ENCODE peak calls at places on chromosomes 1 and 21, in five cellular contexts. O is HepG2, L is GM12878, N is Panc1, Z is upper lobe of left lung. G is an unnamed sample. For H3K4me1, the result is how much of the 10 kb centered on the place peaks cover.

GRCh38 chr1:234962340-234962989 is 166.2 kb downstream of the TOMM20 start:
- ATAC-seq in N (peak), Z (peak), O (no peak), L (peak), G (peak)

GRCh38 chr1:94961994-94962744 is 35.3 kb upstream of the CNN3 start:
- ATAC-seq in L (peak), O (peak), N (no peak), Z (no peak), G (no peak)

GRCh38 chr1:39214714-39214997 is 10.2 kb downstream of the MACF1 start:
- ATAC-seq in N (peak), O (no peak), Z (peak), L (no peak), G (peak)

GRCh38 chr1:198330982-198331620 is 174.3 kb downstream of the NEK7 start:
- ATAC-seq in N (no peak), L (no peak), O (no peak), Z (no peak), G (no peak)

GRCh38 chr1:40337448-40337847 is 20.4 kb upstream of the COL9A2 start:
- ATAC-seq in O (no peak), N (no peak), L (no peak), Z (no peak), G (no peak)

GRCh38 chr21:38824124-38824822 is 18.5 kb downstream of the ETS2 start:
- ATAC-seq in Z (no peak), N (peak), L (no peak), O (peak), G (peak)

GRCh38 chr21:15688809-15689208 is 41.0 kb upstream of the USP25 start:
- ATAC-seq in Z (no peak), O (no peak), L (no peak), N (no peak), G (no peak)

GRCh38 chr1:177811461-177811860 is 158.4 kb downstream of the SEC16B start:
- ATAC-seq in O (no peak), L (no peak), N (no peak), Z (no peak), G (no peak)

GRCh38 chr1:185574139-185574835 is 159.9 kb upstream of the HMCN1 start:
- ATAC-seq in O (no peak), Z (no peak), N (no peak), L (no peak), G (no peak)

GRCh38 chr21:35231115-35231514 is 182.0 kb upstream of the RUNX1 start:
- ATAC-seq in O (no peak), Z (no peak), N (no peak), L (no peak), G (no peak)

GRCh38 chr1:230149751-230150584 is 82.9 kb downstream of the GALNT2 start:
- ATAC-seq in N (no peak), L (peak), Z (no peak), O (no peak), G (no peak)
- H3K4me1 ChIP-seq in N (under half), L (under half), Z (half or more), O (half or more), G (half or more)

GRCh38 chr1:109216662-109217061 is 2.9 kb downstream of the SARS1 start:
- ATAC-seq in O (no peak), N (no peak), Z (no peak), L (no peak), G (no peak)

GRCh38 chr1:109213345-109213823 is 334 bp upstream of the SARS1 start:
- ATAC-seq in N (peak), O (no peak), Z (no peak), L (no peak), G (no peak)

GRCh38 chr1:109213824-109214693 is at the start of gene SARS1:
- ATAC-seq in L (peak), Z (peak), N (peak), O (peak), G (peak)

GRCh38 chr1:109218516-109218915 is 4.8 kb downstream of the SARS1 start:
- ATAC-seq in L (no peak), Z (peak), N (no peak), O (no peak), G (no peak)

DNA sequence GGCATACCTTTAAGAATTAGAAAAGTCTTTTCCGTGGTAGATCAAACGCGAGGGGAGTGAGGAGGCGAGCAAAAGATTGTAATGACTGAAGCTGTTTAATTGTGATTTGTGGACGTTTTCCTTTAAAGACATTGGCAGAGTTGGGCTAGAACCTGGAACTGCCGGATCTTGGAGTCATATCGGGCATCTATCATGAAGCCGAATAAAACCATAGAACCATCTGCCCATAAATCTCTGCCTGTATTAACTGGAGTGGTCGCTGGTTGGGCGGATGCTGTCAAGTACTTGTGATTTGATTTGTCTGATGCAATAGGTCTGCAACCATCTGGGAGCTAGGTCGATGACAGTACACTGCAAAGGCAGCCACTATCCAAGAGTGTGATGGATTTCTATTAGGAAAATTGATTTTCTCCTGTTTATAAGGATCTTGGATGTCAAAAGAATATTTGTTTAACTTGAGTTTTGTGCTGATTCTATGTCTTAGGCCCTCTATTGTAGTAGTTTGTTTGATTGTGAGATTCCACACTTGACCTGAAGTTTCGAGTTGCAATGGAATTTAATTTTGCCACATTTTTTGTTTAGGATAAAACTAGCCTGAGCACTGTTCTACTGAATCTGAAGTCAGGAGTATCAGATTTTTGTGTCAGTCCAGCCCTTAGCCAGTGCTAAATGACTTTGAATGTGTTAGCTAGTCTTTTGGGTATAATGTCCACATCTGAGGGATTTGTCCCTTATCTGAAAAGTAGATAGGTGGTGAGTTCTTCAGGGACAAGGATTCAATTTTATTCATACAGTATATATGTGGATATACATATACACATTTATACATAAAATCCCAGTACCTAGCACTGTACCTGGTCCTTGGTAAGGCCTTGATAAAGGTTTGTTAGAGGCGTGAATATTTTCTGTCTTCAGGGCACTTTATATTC is 1.2 kb downstream of the SARS1 start:
- ATAC-seq in Z (peak), O (peak), L (peak), N (no peak), G (peak)
- TF ChIP-seq POLR2AphosphoS5 in Z (no peak), O (no peak), L (peak), N (no peak), G (peak)

GRCh38 chr1:21909286-21909759 is 27.8 kb downstream of the HSPG2 start:
- ATAC-seq in N (peak), Z (no peak), L (no peak), O (no peak), G (no peak)
- H3K4me1 ChIP-seq in N (half or more), Z (half or more), L (under half), O (half or more), G (half or more)

DNA sequence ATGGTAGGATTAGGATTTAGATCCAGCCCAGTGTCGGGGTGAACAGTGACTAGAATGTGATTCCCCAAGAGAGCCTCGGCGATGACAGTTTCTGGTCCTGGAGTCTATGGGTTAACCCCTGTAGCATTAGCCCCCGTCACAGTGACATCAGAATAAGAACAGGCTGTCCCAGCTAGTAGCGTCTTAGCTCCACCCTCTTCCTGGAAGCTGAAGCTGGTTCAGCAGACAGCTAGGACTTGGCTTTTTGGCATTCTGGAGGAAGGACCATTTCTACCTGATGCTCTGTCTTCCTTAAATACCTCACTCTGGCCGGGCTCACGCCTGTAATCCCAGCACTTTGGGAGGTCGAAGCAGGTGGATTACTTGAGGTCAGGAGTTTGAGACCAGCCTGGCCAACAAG is 5.0 kb downstream of the NDUFS2 start:
- ATAC-seq in N (no peak), L (no peak), O (no peak), Z (peak), G (peak)
- TF ChIP-seq POLR2AphosphoS5 in N (no peak), L (no peak), O (no peak), Z (peak), G (peak)

DNA sequence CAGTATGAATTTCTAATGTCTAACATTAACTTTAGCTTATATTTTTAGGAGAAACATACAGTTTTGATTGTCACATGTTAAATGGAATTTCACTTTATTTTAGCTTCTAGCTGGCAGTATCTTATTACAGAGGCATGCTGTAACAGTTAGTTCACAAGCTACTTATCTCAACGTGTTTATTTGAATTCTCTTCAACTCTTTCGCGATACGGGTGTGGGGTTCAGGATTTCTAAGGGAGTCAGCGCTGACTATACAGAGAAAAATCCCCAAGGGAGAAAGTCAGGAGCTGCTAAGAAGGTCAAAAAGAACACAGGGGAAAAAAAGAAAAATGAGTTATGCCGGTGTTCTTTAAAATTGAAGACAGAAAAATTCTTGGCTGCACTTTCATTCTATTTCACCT is 296.2 kb downstream of the VAV3 start:
- ATAC-seq in O (no peak), L (no peak), Z (no peak), N (no peak), G (no peak)
- H3K4me1 ChIP-seq in O (under half), L (under half), Z (under half), N (under half), G (half or more)